ENCODE peak calls at places on chromosome 15, in eight cellular contexts. X, P, L, I, F, C, W and G are unnamed samples.

GRCh38 chr15:75359537-75360250 is 8.7 kb downstream of the MAN2C1 start:
- DNase-seq in L (no peak), X (no peak), F (no peak), W (no peak), C (peak), I (no peak), P (no peak), G (no peak)

GRCh38 chr15:38253448-38253847 is 812 bp downstream of the SPRED1 start:
- DNase-seq in P (peak), W (peak), F (no peak), X (peak), L (no peak), C (no peak), I (no peak), G (no peak)

GRCh38 chr15:99446565-99447496 is 119.0 kb upstream of the MEF2A start:
- DNase-seq in W (no peak), L (peak), C (no peak), I (no peak), P (no peak), F (no peak), X (no peak), G (no peak)

GRCh38 chr15:39084683-39085530 is 496.0 kb upstream of the THBS1 start:
- DNase-seq in I (no peak), W (peak), X (peak), C (no peak), L (no peak), P (peak), F (no peak), G (no peak)

GRCh38 chr15:92527197-92527596 is 128.4 kb downstream of the FAM174B start:
- DNase-seq in X (peak), L (no peak), F (no peak), P (peak), I (peak), C (no peak), W (peak), G (no peak)

GRCh38 chr15:71362556-71362955 is 247.3 kb downstream of the THSD4 start:
- DNase-seq in W (no peak), X (no peak), P (no peak), L (no peak), F (no peak), I (no peak), C (no peak), G (no peak)

GRCh38 chr15:29139072-29139471 is 130.6 kb downstream of the NSMCE3 start:
- DNase-seq in L (peak), W (no peak), P (no peak), I (no peak), F (no peak), C (no peak), X (no peak), G (no peak)

GRCh38 chr15:48414015-48414414 is 82.8 kb downstream of the DUT start:
- DNase-seq in F (no peak), L (no peak), C (no peak), W (peak), X (no peak), I (peak), P (peak), G (no peak)

GRCh38 chr15:49313650-49314049 is 109.4 kb upstream of the FGF7 start:
- DNase-seq in I (no peak), F (no peak), P (peak), L (no peak), W (peak), C (no peak), X (no peak), G (no peak)

GRCh38 chr15:98347001-98347400 is 301.3 kb upstream of the IGF1R start:
- DNase-seq in X (no peak), F (no peak), W (no peak), C (no peak), P (no peak), L (no peak), I (no peak), G (no peak)

GRCh38 chr15:25775317-25775912 is 87.7 kb downstream of the ATP10A start:
- DNase-seq in L (no peak), I (peak), C (peak), P (peak), W (peak), X (peak), F (no peak), G (no peak)

GRCh38 chr15:64130159-64130558 is 21.4 kb upstream of the SNX22 start:
- DNase-seq in L (no peak), C (no peak), P (no peak), X (no peak), I (no peak), F (no peak), W (no peak), G (no peak)

GRCh38 chr15:101348643-101349496 is 53.8 kb upstream of the SNRPA1 start:
- DNase-seq in L (no peak), I (no peak), X (peak), P (no peak), C (peak), W (peak), F (no peak), G (no peak)

GRCh38 chr15:74867562-74868458 is 5.4 kb downstream of the SCAMP2 start:
- DNase-seq in L (no peak), C (no peak), W (no peak), I (peak), F (no peak), X (peak), P (no peak), G (no peak)

GRCh38 chr15:78418239-78418638 is 19.8 kb upstream of the IREB2 start:
- DNase-seq in X (no peak), C (no peak), I (no peak), P (no peak), W (no peak), F (no peak), L (no peak), G (no peak)

GRCh38 chr15:74006774-74007639 is 12.5 kb downstream of the PML start:
- DNase-seq in P (no peak), I (no peak), L (no peak), X (no peak), F (no peak), C (no peak), W (no peak), G (no peak)

GRCh38 chr15:100501095-100501494 is 27.7 kb downstream of the CERS3 start:
- DNase-seq in F (no peak), I (no peak), C (no peak), L (no peak), P (no peak), X (no peak), W (no peak), G (no peak)

GRCh38 chr15:84844964-84845363 is 27.8 kb downstream of the ALPK3 start:
- DNase-seq in P (no peak), L (no peak), F (no peak), C (no peak), X (no peak), I (no peak), W (no peak), G (no peak)

GRCh38 chr15:98067339-98067738 is 106.8 kb downstream of the ARRDC4 start:
- DNase-seq in F (no peak), L (no peak), C (no peak), W (no peak), X (no peak), I (no peak), P (no peak), G (no peak)

GRCh38 chr15:86892774-86893449 is 813.2 kb downstream of the AGBL1 start:
- DNase-seq in C (no peak), L (no peak), P (no peak), W (peak), I (no peak), X (no peak), F (no peak), G (no peak)

DNA sequence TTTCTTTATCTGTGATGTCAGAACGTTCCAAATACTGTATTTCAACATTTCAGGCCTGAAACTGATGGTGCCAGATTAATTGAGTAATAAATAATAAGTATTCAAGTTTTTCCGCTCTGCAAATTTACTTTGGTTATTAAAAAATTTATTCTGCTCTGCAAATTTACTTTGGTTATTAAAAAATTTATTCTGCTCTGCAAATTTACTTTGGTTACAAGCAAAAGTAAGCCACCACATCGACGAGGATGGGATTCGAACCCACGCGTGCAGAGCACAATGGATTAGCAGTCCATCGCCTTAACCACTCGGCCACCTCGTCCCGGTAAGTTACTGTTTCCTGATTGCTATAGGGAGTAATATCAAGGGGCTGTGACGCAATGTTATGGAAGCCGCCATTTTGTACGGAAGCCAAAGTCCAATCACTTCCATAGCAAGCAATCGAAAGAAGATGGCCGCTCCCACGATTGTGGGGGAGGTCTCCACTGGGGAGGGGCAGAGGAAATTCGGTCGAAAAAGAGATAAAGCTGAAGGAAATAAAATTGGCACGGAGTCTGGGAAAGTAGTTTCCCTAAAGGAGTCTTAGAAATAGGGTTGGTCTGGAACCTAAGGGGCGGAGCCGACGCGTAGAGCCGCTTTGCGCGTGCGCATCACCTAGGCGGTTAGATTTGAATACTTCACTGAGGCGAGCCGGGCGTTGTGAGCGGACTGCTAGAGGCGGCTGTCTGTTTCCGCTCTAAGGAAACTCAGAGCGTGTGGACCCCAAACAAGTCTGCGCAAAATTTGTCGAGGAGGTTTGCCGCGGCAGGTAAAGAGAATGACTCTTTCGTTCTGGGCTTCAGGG is at the start of gene KNL1:
- DNase-seq in P (peak), F (peak), C (peak), X (peak), L (peak), I (peak), W (peak), G (peak)
- TF ChIP-seq CTCF in P (no peak), F (no peak), C (no peak), X (no peak), L (no peak), I (no peak), W (no peak), G (no peak)

DNA sequence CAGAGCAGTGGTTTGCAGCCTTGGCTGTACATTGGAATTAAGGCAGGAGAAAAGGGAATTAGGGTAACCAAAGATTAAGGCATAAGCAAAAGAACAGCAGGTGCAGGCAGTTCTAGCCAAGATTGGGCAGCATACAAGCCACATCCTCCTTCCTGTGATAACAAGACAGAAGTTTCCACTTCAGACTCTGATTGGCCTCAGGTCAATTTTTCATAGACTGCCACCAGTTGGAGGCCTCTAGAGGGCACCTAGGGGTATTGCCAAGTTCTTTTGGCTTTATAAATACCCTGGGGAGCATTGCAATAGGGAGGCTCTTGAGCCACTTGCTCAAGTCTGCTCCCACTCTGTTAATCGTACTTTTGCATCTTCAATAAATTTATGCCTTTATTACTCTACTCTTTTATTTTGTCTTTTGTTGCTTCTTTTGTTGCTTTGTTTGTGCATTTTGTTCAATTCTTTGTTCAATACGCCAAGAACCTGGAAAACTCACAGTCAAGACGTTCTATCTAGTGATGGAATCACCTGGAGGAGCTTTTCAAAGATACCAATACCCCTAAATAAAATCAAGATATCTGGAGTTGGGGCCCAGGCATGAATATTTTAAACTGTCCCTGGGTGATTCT is 32.2 kb upstream of the FMN1 start:
- DNase-seq in W (peak), C (no peak), L (peak), F (no peak), I (peak), P (peak), X (peak), G (no peak)
- TF ChIP-seq CTCF in W (peak), C (peak), L (peak), F (peak), I (no peak), P (peak), X (peak), G (no peak)

DNA sequence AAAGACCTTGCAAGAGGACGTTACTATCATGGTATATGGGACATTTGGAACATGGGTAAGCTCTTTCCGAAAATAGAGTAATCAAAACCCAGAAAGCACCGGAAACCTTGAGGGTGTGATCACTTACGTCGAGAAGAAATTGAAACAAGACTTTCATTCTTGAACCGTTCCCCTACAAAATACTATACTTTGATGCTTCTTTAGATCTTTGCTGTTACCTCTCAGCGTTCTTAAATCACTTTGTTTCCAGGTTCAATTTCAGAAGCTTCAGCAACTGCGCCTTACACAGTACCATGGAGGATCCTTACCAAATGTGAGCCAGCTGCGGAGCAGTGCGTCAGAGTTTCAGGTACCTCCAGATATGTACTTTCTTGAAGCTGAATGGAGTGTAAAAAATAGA is 10.1 kb downstream of the CRTC3 start:
- DNase-seq in F (no peak), W (no peak), C (no peak), P (no peak), X (no peak), L (no peak), I (no peak), G (no peak)
- TF ChIP-seq CTCF in F (no peak), W (no peak), C (no peak), P (no peak), X (no peak), L (no peak), I (no peak), G (no peak)

DNA sequence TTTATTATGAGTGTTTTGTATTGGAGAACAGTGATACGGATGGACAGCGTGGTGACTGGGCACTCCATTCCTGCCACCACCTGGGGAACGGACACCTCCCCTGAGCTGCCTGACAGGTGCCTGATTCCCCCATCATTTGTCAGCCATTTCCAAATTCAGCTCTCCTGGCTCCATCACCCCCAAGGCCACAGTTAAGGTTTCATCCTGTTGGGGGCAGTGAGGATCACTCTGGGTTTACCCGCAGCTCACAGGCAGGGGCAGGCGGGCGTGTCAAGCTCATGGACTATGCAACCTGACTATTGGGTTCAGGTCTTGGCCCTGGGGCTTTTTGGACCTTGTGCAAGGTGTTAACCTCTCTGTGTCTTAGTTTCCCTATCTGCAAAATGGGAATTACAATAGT is 76.3 kb downstream of the RAB11A start:
- DNase-seq in F (no peak), P (no peak), X (no peak), C (no peak), I (no peak), W (no peak), L (peak), G (no peak)
- TF ChIP-seq CTCF in F (no peak), P (no peak), X (no peak), C (no peak), I (no peak), W (no peak), L (peak), G (no peak)

GRCh38 chr15:62027916-62028315 is 32.3 kb downstream of the VPS13C start:
- DNase-seq in C (no peak), F (no peak), I (no peak), L (no peak), W (no peak), X (no peak), P (no peak), G (no peak)

GRCh38 chr15:62020576-62021160 is 39.6 kb downstream of the VPS13C start:
- DNase-seq in P (peak), X (no peak), W (no peak), F (no peak), C (no peak), L (no peak), I (no peak), G (no peak)

GRCh38 chr15:62026707-62027565 is 33.3 kb downstream of the VPS13C start:
- DNase-seq in L (no peak), P (no peak), F (no peak), W (no peak), I (no peak), X (no peak), C (no peak), G (no peak)

GRCh38 chr15:62021991-62022600 is 38.2 kb downstream of the VPS13C start:
- DNase-seq in L (no peak), I (no peak), F (no peak), C (no peak), W (no peak), X (no peak), P (peak), G (no peak)
- TF ChIP-seq CTCF in L (peak), I (no peak), F (no peak), C (no peak), W (peak), X (no peak), P (peak), G (no peak)

GRCh38 chr15:91385301-91385700 is 285.2 kb downstream of the SV2B start:
- DNase-seq in X (no peak), I (no peak), P (peak), L (no peak), W (peak), C (no peak), F (peak), G (no peak)

GRCh38 chr15:91384189-91384720 is 284.2 kb downstream of the SV2B start:
- DNase-seq in X (no peak), P (no peak), L (no peak), W (no peak), C (no peak), F (no peak), I (no peak), G (no peak)

GRCh38 chr15:91383532-91383931 is 283.5 kb downstream of the SV2B start:
- DNase-seq in P (no peak), L (no peak), I (no peak), C (no peak), X (no peak), W (no peak), F (no peak), G (no peak)

GRCh38 chr15:91376016-91376415 is 276.0 kb downstream of the SV2B start:
- DNase-seq in F (no peak), C (no peak), I (no peak), P (no peak), X (no peak), W (no peak), L (no peak), G (no peak)

DNA sequence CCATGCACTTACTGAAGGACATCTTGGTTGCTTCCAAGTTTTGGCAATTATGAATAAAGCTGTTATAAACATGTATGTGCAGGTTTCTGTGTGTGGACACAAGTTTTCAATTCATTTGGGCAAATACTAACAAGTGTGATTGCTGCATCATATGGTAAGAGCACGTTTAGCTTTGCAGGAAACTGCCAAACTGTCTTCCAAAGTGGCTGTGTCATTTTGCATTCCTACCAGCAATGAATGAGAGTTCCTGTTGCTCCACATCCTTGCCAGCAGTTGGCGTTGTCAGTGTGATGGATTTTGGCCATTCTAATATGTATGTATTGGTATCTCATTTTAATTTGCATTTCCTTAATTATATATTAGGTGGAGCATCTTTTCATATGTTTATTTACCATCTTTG is 280.1 kb downstream of the SV2B start:
- DNase-seq in X (no peak), C (no peak), I (no peak), W (no peak), L (no peak), P (no peak), F (no peak), G (no peak)
- TF ChIP-seq CTCF in X (no peak), C (no peak), I (no peak), W (no peak), L (no peak), P (no peak), F (peak), G (no peak)

GRCh38 chr15:80216911-80217310 is 35.1 kb downstream of the CTXND1 start:
- DNase-seq in W (no peak), F (no peak), X (no peak), C (no peak), I (no peak), L (no peak), P (no peak), G (no peak)
- TF ChIP-seq CTCF in W (no peak), F (no peak), X (no peak), C (no peak), I (no peak), L (no peak), P (no peak), G (no peak)

GRCh38 chr15:27121672-27122071 is 150.7 kb downstream of the GABRG3 start:
- DNase-seq in P (no peak), W (no peak), I (no peak), X (no peak), F (no peak), C (no peak), L (no peak), G (no peak)

GRCh38 chr15:27123808-27124207 is 152.8 kb downstream of the GABRG3 start:
- DNase-seq in C (no peak), X (no peak), I (no peak), W (no peak), L (no peak), F (no peak), P (no peak), G (no peak)

GRCh38 chr15:27127834-27128570 is 157.0 kb downstream of the GABRG3 start:
- DNase-seq in C (no peak), I (no peak), P (no peak), L (no peak), W (no peak), X (no peak), F (no peak), G (no peak)

GRCh38 chr15:27124287-27124830 is 153.4 kb downstream of the GABRG3 start:
- DNase-seq in I (no peak), C (no peak), P (no peak), X (no peak), W (no peak), F (no peak), L (no peak), G (no peak)

GRCh38 chr15:27126449-27126848 is 155.5 kb downstream of the GABRG3 start:
- DNase-seq in I (no peak), W (no peak), F (no peak), C (no peak), P (no peak), L (no peak), X (no peak), G (no peak)
- TF ChIP-seq CTCF in I (no peak), W (no peak), F (no peak), C (no peak), P (no peak), L (no peak), X (no peak), G (no peak)

DNA sequence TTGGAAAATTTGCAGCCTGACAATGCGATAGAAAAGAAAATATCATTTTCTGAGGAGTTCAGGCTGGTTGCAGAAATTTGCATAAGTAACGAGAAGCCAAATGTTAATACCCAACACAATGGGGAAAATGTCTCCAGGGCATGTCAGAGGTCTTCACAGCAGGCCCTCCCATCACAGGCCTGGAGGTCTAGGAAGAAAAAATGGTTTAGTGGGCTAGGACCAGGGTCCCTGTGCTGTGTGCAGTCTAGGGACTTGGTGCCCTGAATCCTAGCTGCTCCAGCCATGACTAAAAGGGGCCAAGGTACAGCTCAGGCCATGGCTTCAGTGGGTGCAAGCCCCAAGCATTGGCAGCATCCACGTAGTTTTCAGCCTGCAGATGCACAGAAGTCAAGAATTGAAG is 14.5 kb upstream of the AP4E1 start:
- DNase-seq in I (no peak), C (no peak), X (no peak), L (no peak), F (no peak), P (no peak), W (no peak), G (no peak)
- TF ChIP-seq CTCF in I (no peak), C (no peak), X (no peak), L (no peak), F (no peak), P (no peak), W (no peak), G (no peak)

GRCh38 chr15:90482124-90483011 is 47.4 kb upstream of the CRTC3 start:
- DNase-seq in I (no peak), P (peak), F (no peak), X (peak), W (peak), L (peak), C (no peak), G (no peak)
- TF ChIP-seq CTCF in I (no peak), P (peak), F (peak), X (peak), W (peak), L (peak), C (peak), G (no peak)